ENCODE peak calls at places on chromosomes 16 and 17, in eight cellular contexts. One of them, this sample, is unnamed.

GRCh38 chr16:31452631-31453106 is 6.6 kb upstream of the ARMC5 start:
- DNase-seq in spleen: no peak
- DNase-seq in sigmoid colon: peak; percentile 58
- DNase-seq in body of pancreas: no peak
- DNase-seq in mesendoderm: peak; percentile 88
- DNase-seq in trophoblast cell: no peak
- DNase-seq in adipocyte: peak; percentile 90
- DNase-seq in pancreas: no peak
- DNase-seq in this sample: no peak

GRCh38 chr17:74758846-74759163 is 10.4 kb downstream of the NHERF1 start:
- DNase-seq in spleen: no peak
- DNase-seq in sigmoid colon: no peak
- DNase-seq in body of pancreas: no peak
- DNase-seq in mesendoderm: no peak
- DNase-seq in trophoblast cell: no peak
- DNase-seq in adipocyte: no peak
- DNase-seq in pancreas: peak; percentile 70
- DNase-seq in this sample: peak; percentile 74

GRCh38 chr17:76519667-76520066 is 17.8 kb downstream of the CYGB start:
- DNase-seq in spleen: no peak
- DNase-seq in sigmoid colon: no peak
- DNase-seq in body of pancreas: no peak
- DNase-seq in mesendoderm: no peak
- DNase-seq in trophoblast cell: no peak
- DNase-seq in adipocyte: no peak
- DNase-seq in pancreas: no peak
- DNase-seq in this sample: no peak

GRCh38 chr17:83073389-83074063 is 5.9 kb upstream of the METRNL start:
- DNase-seq in spleen: no peak
- DNase-seq in sigmoid colon: no peak
- DNase-seq in body of pancreas: no peak
- DNase-seq in mesendoderm: no peak
- DNase-seq in trophoblast cell: no peak
- DNase-seq in adipocyte: no peak
- DNase-seq in pancreas: peak; percentile 66
- DNase-seq in this sample: peak; percentile 94

GRCh38 chr16:84084570-84085270 is 32.0 kb downstream of the MBTPS1 start:
- DNase-seq in spleen: peak; percentile 84
- DNase-seq in sigmoid colon: peak; percentile 70
- DNase-seq in body of pancreas: peak; percentile 80
- DNase-seq in mesendoderm: peak; percentile 84
- DNase-seq in trophoblast cell: peak; percentile 56
- DNase-seq in adipocyte: peak; percentile 67
- DNase-seq in pancreas: no peak
- DNase-seq in this sample: peak; percentile 74

GRCh38 chr17:58336456-58337094 is 8.0 kb upstream of the TSPOAP1 start:
- DNase-seq in spleen: peak; percentile 77
- DNase-seq in sigmoid colon: peak; percentile 72
- DNase-seq in body of pancreas: peak; percentile 26
- DNase-seq in mesendoderm: no peak
- DNase-seq in trophoblast cell: no peak
- DNase-seq in adipocyte: no peak
- DNase-seq in pancreas: no peak
- DNase-seq in this sample: no peak

GRCh38 chr16:29738514-29738913 is 7.3 kb downstream of the C16orf54 start:
- DNase-seq in spleen: peak; percentile 67
- DNase-seq in sigmoid colon: no peak
- DNase-seq in body of pancreas: no peak
- DNase-seq in mesendoderm: no peak
- DNase-seq in trophoblast cell: no peak
- DNase-seq in adipocyte: no peak
- DNase-seq in pancreas: no peak
- DNase-seq in this sample: no peak

GRCh38 chr17:7046127-7046724 is 2.3 kb upstream of the SLC16A11 start:
- DNase-seq in spleen: peak; percentile 83
- DNase-seq in sigmoid colon: no peak
- DNase-seq in body of pancreas: peak; percentile 93
- DNase-seq in mesendoderm: peak; percentile 78
- DNase-seq in trophoblast cell: peak; percentile 97
- DNase-seq in adipocyte: no peak
- DNase-seq in pancreas: peak; percentile 91
- DNase-seq in this sample: peak; percentile 87

GRCh38 chr17:31581022-31581483 is 189.6 kb downstream of the RAB11FIP4 start:
- DNase-seq in spleen: peak; percentile 83
- DNase-seq in sigmoid colon: peak; percentile 92
- DNase-seq in body of pancreas: peak; percentile 83
- DNase-seq in mesendoderm: no peak
- DNase-seq in trophoblast cell: no peak
- DNase-seq in adipocyte: peak; percentile 67
- DNase-seq in pancreas: peak; percentile 85
- DNase-seq in this sample: no peak

GRCh38 chr16:4624827-4625616 is 396 bp downstream of the MGRN1 start:
- DNase-seq in spleen: peak; percentile 95
- DNase-seq in sigmoid colon: peak; percentile 85
- DNase-seq in body of pancreas: peak; percentile 77
- DNase-seq in mesendoderm: peak; percentile 81
- DNase-seq in trophoblast cell: peak; percentile 48
- DNase-seq in adipocyte: peak; percentile 89
- DNase-seq in pancreas: peak; percentile 87
- DNase-seq in this sample: peak; percentile 68

GRCh38 chr16:55499951-55500350 is 8.9 kb upstream of the LPCAT2 start:
- DNase-seq in spleen: no peak
- DNase-seq in sigmoid colon: peak; percentile 46
- DNase-seq in body of pancreas: no peak
- DNase-seq in mesendoderm: peak; percentile 43
- DNase-seq in trophoblast cell: peak; percentile 96
- DNase-seq in adipocyte: peak; percentile 97
- DNase-seq in pancreas: no peak
- DNase-seq in this sample: no peak

GRCh38 chr16:85460983-85461813 is 151.9 kb upstream of the GSE1 start:
- DNase-seq in spleen: no peak
- DNase-seq in sigmoid colon: no peak
- DNase-seq in body of pancreas: peak; percentile 36
- DNase-seq in mesendoderm: peak; percentile 54
- DNase-seq in trophoblast cell: no peak
- DNase-seq in adipocyte: peak; percentile 70
- DNase-seq in pancreas: peak; percentile 52
- DNase-seq in this sample: no peak

GRCh38 chr16:56691885-56692284 is 9.6 kb downstream of the MT1X start:
- DNase-seq in spleen: no peak
- DNase-seq in sigmoid colon: no peak
- DNase-seq in body of pancreas: peak; percentile 78
- DNase-seq in mesendoderm: peak; percentile 87
- DNase-seq in trophoblast cell: peak; percentile 97
- DNase-seq in adipocyte: no peak
- DNase-seq in pancreas: no peak
- DNase-seq in this sample: peak; percentile 90

GRCh38 chr16:83615131-83615530 is 192.6 kb upstream of the HSBP1 start:
- DNase-seq in spleen: no peak
- DNase-seq in sigmoid colon: no peak
- DNase-seq in body of pancreas: no peak
- DNase-seq in mesendoderm: no peak
- DNase-seq in trophoblast cell: no peak
- DNase-seq in adipocyte: no peak
- DNase-seq in pancreas: no peak
- DNase-seq in this sample: no peak

GRCh38 chr17:27577884-27578717 is 52.9 kb upstream of the LGALS9 start:
- DNase-seq in spleen: no peak
- DNase-seq in sigmoid colon: no peak
- DNase-seq in body of pancreas: peak; percentile 92
- DNase-seq in mesendoderm: peak; percentile 85
- DNase-seq in trophoblast cell: peak; percentile 47
- DNase-seq in adipocyte: no peak
- DNase-seq in pancreas: peak; percentile 83
- DNase-seq in this sample: no peak

GRCh38 chr16:85003076-85003475 is 8.3 kb downstream of the ZDHHC7 start:
- DNase-seq in spleen: no peak
- DNase-seq in sigmoid colon: no peak
- DNase-seq in body of pancreas: no peak
- DNase-seq in mesendoderm: peak; percentile 14
- DNase-seq in trophoblast cell: no peak
- DNase-seq in adipocyte: no peak
- DNase-seq in pancreas: peak; percentile 53
- DNase-seq in this sample: no peak

GRCh38 chr16:55411231-55411630 is 67.8 kb upstream of the MMP2 start:
- DNase-seq in spleen: no peak
- DNase-seq in sigmoid colon: no peak
- DNase-seq in body of pancreas: no peak
- DNase-seq in mesendoderm: no peak
- DNase-seq in trophoblast cell: no peak
- DNase-seq in adipocyte: no peak
- DNase-seq in pancreas: no peak
- DNase-seq in this sample: no peak

DNA sequence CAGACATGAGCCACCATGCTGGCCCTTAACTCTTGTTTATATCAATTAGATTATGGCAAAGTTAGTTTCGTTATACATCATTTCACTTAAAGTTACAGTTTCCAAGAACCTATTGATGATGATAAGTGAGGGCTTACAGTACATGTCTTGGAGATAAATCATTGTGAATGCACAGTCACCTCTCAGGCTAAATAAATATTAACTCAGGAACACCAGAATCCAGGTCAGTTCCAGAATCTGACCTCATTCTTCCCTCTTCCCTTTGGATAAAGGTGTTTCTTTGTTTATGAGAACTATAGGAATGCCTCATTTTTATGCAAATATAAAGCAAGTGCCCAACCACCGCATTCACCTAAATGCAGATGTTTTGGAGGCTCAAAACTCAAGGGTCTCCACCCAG is 48.4 kb upstream of the CRYM start:
- DNase-seq in spleen: no peak
- DNase-seq in sigmoid colon: no peak
- DNase-seq in body of pancreas: no peak
- DNase-seq in mesendoderm: no peak
- DNase-seq in trophoblast cell: no peak
- DNase-seq in adipocyte: no peak
- DNase-seq in pancreas: no peak
- DNase-seq in this sample: no peak
- H3K4me1 ChIP-seq in spleen: no peaks in the 10 kb centered on the region
- H3K4me1 ChIP-seq in sigmoid colon: no peaks in the 10 kb centered on the region
- H3K4me1 ChIP-seq in body of pancreas: no peaks in the 10 kb centered on the region
- H3K4me1 ChIP-seq in mesendoderm: no peaks in the 10 kb centered on the region
- H3K4me1 ChIP-seq in trophoblast cell: no peaks in the 10 kb centered on the region
- H3K4me1 ChIP-seq in adipocyte: no peaks in the 10 kb centered on the region
- H3K4me1 ChIP-seq in pancreas: no peaks in the 10 kb centered on the region
- H3K4me1 ChIP-seq in this sample: no peaks in the 10 kb centered on the region

GRCh38 chr16:87856796-87857228 is 12.5 kb downstream of the SLC7A5 start:
- DNase-seq in spleen: peak; percentile 77
- DNase-seq in sigmoid colon: no peak
- DNase-seq in body of pancreas: no peak
- DNase-seq in mesendoderm: no peak
- DNase-seq in trophoblast cell: no peak
- DNase-seq in adipocyte: no peak
- DNase-seq in pancreas: peak; percentile 56
- DNase-seq in this sample: no peak
- H3K4me1 ChIP-seq in spleen: peaks cover 58% of the 10 kb centered on the region
- H3K4me1 ChIP-seq in sigmoid colon: no peaks in the 10 kb centered on the region
- H3K4me1 ChIP-seq in body of pancreas: peaks cover 24% of the 10 kb centered on the region
- H3K4me1 ChIP-seq in mesendoderm: peaks cover 9% of the 10 kb centered on the region
- H3K4me1 ChIP-seq in trophoblast cell: peaks cover 61% of the 10 kb centered on the region
- H3K4me1 ChIP-seq in adipocyte: peaks cover 20% of the 10 kb centered on the region
- H3K4me1 ChIP-seq in pancreas: peaks cover 21% of the 10 kb centered on the region
- H3K4me1 ChIP-seq in this sample: peaks cover 16% of the 10 kb centered on the region

DNA sequence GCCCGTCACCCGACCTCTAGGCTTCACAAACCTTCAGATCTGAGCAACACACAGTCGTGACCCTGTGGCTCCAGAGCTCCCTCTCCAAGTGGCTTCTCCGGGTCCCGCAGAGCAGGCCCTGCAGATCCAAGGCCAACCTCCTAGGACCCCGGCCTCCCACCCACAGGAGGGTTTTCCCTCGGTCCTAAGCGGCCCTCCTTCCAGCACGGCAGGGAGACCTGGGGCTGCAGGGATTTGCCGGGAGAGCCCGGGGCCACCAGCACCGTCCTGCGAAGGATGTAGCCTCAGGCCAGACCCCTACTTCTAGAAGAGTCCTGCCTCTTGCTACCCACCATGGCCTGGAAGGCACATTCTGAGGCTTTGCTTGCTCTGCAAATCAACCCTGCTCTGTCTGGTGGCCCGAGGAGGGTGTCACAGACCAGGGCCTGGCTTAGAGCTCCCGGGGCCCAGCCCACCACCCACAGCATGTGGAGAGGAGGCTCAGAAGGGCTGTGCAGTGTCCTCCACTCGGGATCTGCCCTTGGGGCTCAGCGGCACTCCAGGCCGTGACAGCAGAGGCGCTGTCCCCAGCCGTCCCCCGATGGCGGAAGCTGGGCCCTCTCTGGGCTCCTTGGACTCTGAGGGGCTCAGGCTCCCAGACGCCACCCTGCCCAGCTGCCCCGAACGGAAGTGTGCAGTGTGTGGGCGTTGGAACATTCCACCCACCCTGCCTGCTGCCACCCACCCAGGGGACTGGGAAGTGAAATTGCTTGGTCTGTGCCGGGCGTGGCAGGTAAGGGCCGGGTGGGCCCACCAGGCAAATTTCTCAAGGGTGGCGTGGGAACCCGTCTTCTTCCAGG is 28.8 kb upstream of the ACSF3 start:
- DNase-seq in spleen: no peak
- DNase-seq in sigmoid colon: no peak
- DNase-seq in body of pancreas: no peak
- DNase-seq in mesendoderm: no peak
- DNase-seq in trophoblast cell: no peak
- DNase-seq in adipocyte: no peak
- DNase-seq in pancreas: peak; percentile 47
- DNase-seq in this sample: no peak
- H3K4me1 ChIP-seq in spleen: peaks cover 7% of the 10 kb centered on the region
- H3K4me1 ChIP-seq in sigmoid colon: no peaks in the 10 kb centered on the region
- H3K4me1 ChIP-seq in body of pancreas: no peaks in the 10 kb centered on the region
- H3K4me1 ChIP-seq in mesendoderm: no peaks in the 10 kb centered on the region
- H3K4me1 ChIP-seq in trophoblast cell: no peaks in the 10 kb centered on the region
- H3K4me1 ChIP-seq in adipocyte: peaks cover 4% of the 10 kb centered on the region
- H3K4me1 ChIP-seq in pancreas: no peaks in the 10 kb centered on the region
- H3K4me1 ChIP-seq in this sample: no peaks in the 10 kb centered on the region

GRCh38 chr17:38429476-38430100 is 1.3 kb downstream of the ARHGAP23 start:
- DNase-seq in spleen: no peak
- DNase-seq in sigmoid colon: no peak
- DNase-seq in body of pancreas: no peak
- DNase-seq in mesendoderm: no peak
- DNase-seq in trophoblast cell: no peak
- DNase-seq in adipocyte: no peak
- DNase-seq in pancreas: no peak
- DNase-seq in this sample: no peak

GRCh38 chr17:38427160-38427949 is 909 bp upstream of the ARHGAP23 start:
- DNase-seq in spleen: no peak
- DNase-seq in sigmoid colon: no peak
- DNase-seq in body of pancreas: no peak
- DNase-seq in mesendoderm: no peak
- DNase-seq in trophoblast cell: no peak
- DNase-seq in adipocyte: no peak
- DNase-seq in pancreas: peak; percentile 57
- DNase-seq in this sample: no peak

GRCh38 chr17:38428150-38428642 is at the start of gene ARHGAP23:
- DNase-seq in spleen: peak; percentile 87
- DNase-seq in sigmoid colon: peak; percentile 89
- DNase-seq in body of pancreas: peak; percentile 64
- DNase-seq in mesendoderm: peak; percentile 51
- DNase-seq in trophoblast cell: peak; percentile 30
- DNase-seq in adipocyte: peak; percentile 88
- DNase-seq in pancreas: peak; percentile 88
- DNase-seq in this sample: peak; percentile 25

GRCh38 chr17:38430316-38430715 is 2.1 kb downstream of the ARHGAP23 start:
- DNase-seq in spleen: no peak
- DNase-seq in sigmoid colon: no peak
- DNase-seq in body of pancreas: no peak
- DNase-seq in mesendoderm: no peak
- DNase-seq in trophoblast cell: peak; percentile 60
- DNase-seq in adipocyte: peak; percentile 81
- DNase-seq in pancreas: no peak
- DNase-seq in this sample: no peak

GRCh38 chr17:38428643-38429371 is 543 bp downstream of the ARHGAP23 start:
- DNase-seq in spleen: peak; percentile 82
- DNase-seq in sigmoid colon: peak; percentile 83
- DNase-seq in body of pancreas: peak; percentile 30
- DNase-seq in mesendoderm: no peak
- DNase-seq in trophoblast cell: no peak
- DNase-seq in adipocyte: peak; percentile 77
- DNase-seq in pancreas: peak; percentile 73
- DNase-seq in this sample: no peak
- H3K4me1 ChIP-seq in spleen: peaks cover 89% of the 10 kb centered on the region
- H3K4me1 ChIP-seq in sigmoid colon: no peaks in the 10 kb centered on the region
- H3K4me1 ChIP-seq in body of pancreas: peaks cover 18% of the 10 kb centered on the region
- H3K4me1 ChIP-seq in mesendoderm: no peaks in the 10 kb centered on the region
- H3K4me1 ChIP-seq in trophoblast cell: peaks cover 5% of the 10 kb centered on the region
- H3K4me1 ChIP-seq in adipocyte: peaks cover 29% of the 10 kb centered on the region
- H3K4me1 ChIP-seq in pancreas: no peaks in the 10 kb centered on the region
- H3K4me1 ChIP-seq in this sample: no peaks in the 10 kb centered on the region

This sample was measured in small intestine.